ENCODE peak calls at places on chromosomes 7 and 10, in eight cellular contexts. I, V, K, S, X, N, F and L are unnamed samples.

GRCh38 chr10:7610651-7611389 is 55.9 kb downstream of the ITIH5 start:
- DNase-seq in I (no peak), V (no peak), K (no peak), S (no peak), X (no peak), N (peak; percentile 35), F (no peak), L (no peak)

GRCh38 chr10:7551289-7551688 is 115.5 kb downstream of the ITIH5 start:
- DNase-seq in I (no peak), V (peak; percentile 63), K (no peak), S (no peak), X (no peak), N (no peak), F (no peak), L (no peak)

GRCh38 chr7:116340201-116340847 is 130.0 kb downstream of the TES start:
- DNase-seq in I (no peak), V (no peak), K (no peak), S (no peak), X (no peak), N (no peak), F (no peak), L (peak; percentile 72)

GRCh38 chr10:103736763-103737162 is 118.6 kb downstream of the SH3PXD2A start:
- DNase-seq in I (no peak), V (no peak), K (no peak), S (no peak), X (no peak), N (no peak), F (no peak), L (peak; percentile 49)

GRCh38 chr7:125668321-125668993 is 738.8 kb upstream of the POT1 start:
- DNase-seq in I (no peak), V (no peak), K (no peak), S (no peak), X (no peak), N (no peak), F (no peak), L (no peak)

GRCh38 chr10:33950216-33950615 is 615.7 kb upstream of the NRP1 start:
- DNase-seq in I (no peak), V (no peak), K (no peak), S (no peak), X (no peak), N (no peak), F (peak; percentile 2), L (no peak)

GRCh38 chr10:67612577-67613537 is 83.1 kb downstream of the CTNNA3 start:
- DNase-seq in I (no peak), V (no peak), K (peak; percentile 25), S (peak; percentile 14), X (no peak), N (no peak), F (no peak), L (no peak)

GRCh38 chr10:66717221-66717981 is 208.4 kb upstream of the LRRTM3 start:
- DNase-seq in I (no peak), V (no peak), K (no peak), S (no peak), X (peak; percentile 2), N (no peak), F (no peak), L (no peak)

GRCh38 chr10:107740962-107741690 is 576.6 kb upstream of the SORCS1 start:
- DNase-seq in I (no peak), V (no peak), K (no peak), S (no peak), X (no peak), N (no peak), F (no peak), L (peak; percentile 19)

GRCh38 chr10:1467450-1467849 is 269.9 kb downstream of the ADARB2 start:
- DNase-seq in I (no peak), V (no peak), K (no peak), S (no peak), X (no peak), N (no peak), F (no peak), L (no peak)

GRCh38 chr7:68432585-68432984 is 1165.7 kb upstream of the AUTS2 start:
- DNase-seq in I (no peak), V (no peak), K (no peak), S (no peak), X (no peak), N (no peak), F (no peak), L (no peak)

GRCh38 chr7:25181537-25181936 is 46.7 kb downstream of the NPVF start:
- DNase-seq in I (no peak), V (no peak), K (no peak), S (no peak), X (no peak), N (no peak), F (no peak), L (no peak)

GRCh38 chr7:46007990-46008643 is 87.0 kb upstream of the IGFBP3 start:
- DNase-seq in I (no peak), V (no peak), K (no peak), S (no peak), X (no peak), N (peak; percentile 77), F (no peak), L (no peak)

GRCh38 chr10:113111900-113112853 is 162.1 kb downstream of the TCF7L2 start:
- DNase-seq in I (no peak), V (no peak), K (no peak), S (no peak), X (no peak), N (no peak), F (no peak), L (no peak)

GRCh38 chr7:20624666-20625385 is 9.4 kb downstream of the ABCB5 start:
- DNase-seq in I (no peak), V (no peak), K (no peak), S (no peak), X (no peak), N (no peak), F (no peak), L (no peak)

GRCh38 chr10:59894114-59894513 is 12.2 kb downstream of the CCDC6 start:
- DNase-seq in I (peak; percentile 75), V (no peak), K (no peak), S (no peak), X (no peak), N (peak; percentile 78), F (no peak), L (no peak)

GRCh38 chr7:150402671-150403321 is 23.7 kb downstream of the ZNF775 start:
- DNase-seq in I (no peak), V (no peak), K (no peak), S (no peak), X (no peak), N (no peak), F (no peak), L (no peak)

GRCh38 chr10:86648706-86649426 is 5.5 kb upstream of the OPN4 start:
- DNase-seq in I (no peak), V (no peak), K (no peak), S (no peak), X (no peak), N (peak; percentile 74), F (no peak), L (no peak)

GRCh38 chr7:70190266-70190665 is 592.0 kb downstream of the AUTS2 start:
- DNase-seq in I (no peak), V (no peak), K (no peak), S (no peak), X (no peak), N (no peak), F (no peak), L (no peak)

GRCh38 chr7:114426824-114427223 is 12.2 kb downstream of the FOXP2 start:
- DNase-seq in I (no peak), V (no peak), K (no peak), S (no peak), X (no peak), N (no peak), F (no peak), L (peak; percentile 51)

GRCh38 chr10:98436704-98437103 is 10.0 kb downstream of the HPS1 start:
- DNase-seq in I (no peak), V (no peak), K (no peak), S (no peak), X (no peak), N (no peak), F (no peak), L (no peak)

GRCh38 chr10:69802424-69803161 is 887 bp downstream of the COL13A1 start:
- DNase-seq in I (no peak), V (peak; percentile 91), K (no peak), S (no peak), X (no peak), N (no peak), F (no peak), L (peak; percentile 82)

GRCh38 chr10:27285093-27285492 is 44.5 kb upstream of the ACBD5 start:
- DNase-seq in I (no peak), V (no peak), K (peak; percentile 15), S (peak; percentile 5), X (no peak), N (no peak), F (no peak), L (peak; percentile 39)

GRCh38 chr10:125092564-125093031 is 67.8 kb downstream of the CTBP2 start:
- DNase-seq in I (peak; percentile 35), V (no peak), K (no peak), S (no peak), X (no peak), N (no peak), F (no peak), L (no peak)